ENCODE peak calls at places on chromosomes 4 and X, in six cellular contexts. G is psoas muscle, W is heart right ventricle, F is cardiac muscle cell, Z is pancreas, Y is osteoblast. A is an unnamed sample. For H3K4me1, the result is how much of the 10 kb centered on the place peaks cover.

GRCh38 chr4:46386570-46386969 is 3.4 kb downstream of the GABRA2 start:
- DNase-seq in G (no peak), W (no peak), F (peak), Z (no peak), Y (no peak), A (no peak)

GRCh38 chrX:67612231-67612630 is 68.4 kb downstream of the AR start:
- DNase-seq in G (no peak), W (no peak), F (no peak), Z (no peak), Y (no peak), A (no peak)

GRCh38 chr4:125317526-125317880 is 2.7 kb downstream of the FAT4 start:
- DNase-seq in G (peak), W (peak), F (peak), Z (no peak), Y (peak), A (no peak)

GRCh38 chrX:40086569-40087335 is 11.0 kb downstream of the BCOR start:
- DNase-seq in G (no peak), W (no peak), F (no peak), Z (peak), Y (no peak), A (no peak)

GRCh38 chr4:112251044-112251632 is 19.6 kb downstream of the AP1AR start:
- DNase-seq in G (no peak), W (no peak), F (no peak), Z (no peak), Y (no peak), A (no peak)

GRCh38 chrX:48919947-48920712 is 1.3 kb upstream of the PIM2 start:
- DNase-seq in G (no peak), W (no peak), F (no peak), Z (no peak), Y (peak), A (no peak)

GRCh38 chrX:31266172-31267076 is 194.6 kb upstream of the FTHL17 start:
- DNase-seq in G (peak), W (peak), F (peak), Z (peak), Y (peak), A (peak)

GRCh38 chr4:38591617-38592337 is 72.2 kb upstream of the KLF3 start:
- DNase-seq in G (no peak), W (no peak), F (no peak), Z (no peak), Y (peak), A (no peak)

GRCh38 chr4:159010563-159011260 is 92.2 kb upstream of the RAPGEF2 start:
- DNase-seq in G (peak), W (peak), F (no peak), Z (peak), Y (no peak), A (no peak)

GRCh38 chrX:41116948-41117347 is 31.7 kb downstream of the USP9X start:
- DNase-seq in G (no peak), W (no peak), F (no peak), Z (no peak), Y (no peak), A (no peak)

GRCh38 chrX:41121766-41122165 is 36.5 kb downstream of the USP9X start:
- DNase-seq in G (no peak), W (no peak), F (no peak), Z (no peak), Y (no peak), A (no peak)

GRCh38 chrX:41122664-41123257 is 37.5 kb downstream of the USP9X start:
- DNase-seq in G (no peak), W (no peak), F (no peak), Z (no peak), Y (no peak), A (no peak)

GRCh38 chrX:41119803-41120202 is 34.6 kb downstream of the USP9X start:
- DNase-seq in G (no peak), W (no peak), F (no peak), Z (no peak), Y (no peak), A (no peak)

DNA sequence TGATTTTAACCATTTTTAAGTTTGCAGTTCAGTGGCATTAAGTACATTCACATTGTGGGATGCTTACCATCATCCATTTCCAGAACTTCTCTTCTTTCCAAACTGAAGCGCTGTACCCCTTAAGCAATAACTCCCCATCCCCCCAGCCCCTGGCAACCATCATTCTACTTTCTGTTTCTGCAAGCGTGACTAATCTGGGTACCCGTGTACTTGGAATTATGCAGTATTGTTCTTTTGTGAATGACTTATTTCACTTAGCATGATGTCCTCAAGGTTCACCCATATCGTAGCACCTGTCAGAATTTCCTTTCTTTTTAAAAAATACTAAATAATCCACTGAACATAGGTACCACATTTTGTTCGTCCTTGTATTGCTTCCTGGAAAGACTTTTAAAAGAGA is 32.9 kb downstream of the USP9X start:
- DNase-seq in G (no peak), W (no peak), F (no peak), Z (no peak), Y (no peak), A (no peak)
- H3K4me1 ChIP-seq in G (under half), W (under half), F (under half), Z (under half), Y (under half), A (half or more)

GRCh38 chr4:64784125-64784524 is 374.9 kb upstream of the TECRL start:
- DNase-seq in G (no peak), W (no peak), F (no peak), Z (no peak), Y (no peak), A (no peak)
- H3K27ac ChIP-seq in G (no peak), W (no peak), F (no peak), Z (no peak), Y (no peak), A (no peak)

DNA sequence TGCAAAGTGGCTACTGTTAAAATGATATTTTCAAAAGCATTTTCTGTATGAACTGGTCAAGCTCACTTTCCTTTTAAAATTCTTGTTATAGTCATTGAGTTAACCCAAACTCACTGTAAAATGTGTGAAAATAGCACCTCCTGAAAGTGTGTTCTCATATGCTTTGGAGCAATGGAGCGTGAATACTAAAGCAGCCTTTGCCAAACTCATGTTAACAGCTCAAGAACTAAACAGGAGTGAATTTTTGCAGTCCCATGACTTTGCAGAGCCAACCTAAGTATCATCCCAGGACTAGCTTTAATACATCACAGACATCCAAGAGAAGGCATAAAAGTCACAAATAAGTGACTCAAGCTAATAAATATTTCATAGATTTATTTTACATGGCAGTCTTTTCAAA is 2.3 kb downstream of the AMMECR1 start:
- DNase-seq in G (no peak), W (no peak), F (no peak), Z (no peak), Y (peak), A (no peak)
- H3K4me3 ChIP-seq in G (no peak), W (no peak), F (no peak), Z (no peak), Y (peak), A (no peak)

GRCh38 chr4:7331682-7332000 is 103.1 kb downstream of the PSAPL1 start:
- DNase-seq in G (peak), W (no peak), F (no peak), Z (no peak), Y (no peak), A (no peak)
- H3K4me1 ChIP-seq in G (under half), W (under half), F (under half), Z (under half), Y (under half), A (under half)

DNA sequence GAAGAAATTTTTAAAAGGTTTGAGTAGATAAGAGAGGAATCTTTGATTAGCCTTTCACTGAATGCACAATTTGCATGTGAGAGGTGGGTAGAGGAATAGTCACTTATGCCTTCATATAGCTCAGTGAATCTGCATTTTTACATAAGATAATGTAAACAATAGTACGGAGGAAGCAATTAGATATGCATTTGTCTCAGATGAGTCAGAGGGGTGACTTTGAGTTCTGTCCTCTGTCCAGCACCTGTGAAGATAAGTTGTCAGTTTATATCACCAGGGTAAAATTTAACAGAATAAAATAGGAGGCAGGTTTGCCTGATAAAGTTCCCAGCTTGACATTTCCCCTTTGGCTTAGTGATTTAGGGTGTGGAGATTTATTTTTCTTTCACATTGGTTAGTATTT is 841.9 kb downstream of the PCDH18 start:
- DNase-seq in G (no peak), W (no peak), F (no peak), Z (no peak), Y (no peak), A (no peak)
- H3K27ac ChIP-seq in G (no peak), W (no peak), F (no peak), Z (no peak), Y (no peak), A (no peak)

GRCh38 chr4:13531609-13531998 is 12.7 kb downstream of the NKX3-2 start:
- DNase-seq in G (no peak), W (no peak), F (no peak), Z (no peak), Y (no peak), A (no peak)
- H3K4me3 ChIP-seq in G (no peak), W (no peak), F (no peak), Z (no peak), Y (no peak), A (no peak)

GRCh38 chr4:41066049-41066448 is 148.3 kb downstream of the APBB2 start:
- DNase-seq in G (no peak), W (no peak), F (no peak), Z (no peak), Y (no peak), A (no peak)
- H3K4me1 ChIP-seq in G (under half), W (under half), F (under half), Z (under half), Y (under half), A (under half)

GRCh38 chr4:153224474-153224873 is 20.2 kb downstream of the TRIM2 start:
- DNase-seq in G (no peak), W (no peak), F (no peak), Z (no peak), Y (no peak), A (no peak)
- H3K27ac ChIP-seq in G (peak), W (no peak), F (peak), Z (no peak), Y (no peak), A (no peak)

GRCh38 chr4:174650711-174651355 is 128.5 kb upstream of the HPGD start:
- DNase-seq in G (no peak), W (no peak), F (no peak), Z (no peak), Y (no peak), A (no peak)
- H3K4me3 ChIP-seq in G (no peak), W (no peak), F (no peak), Z (no peak), Y (no peak), A (no peak)